ENCODE peak calls at places on chromosomes 7 and 10, in eight cellular contexts. One of them, this sample, is unnamed.

GRCh38 chr10:95655571-95656290 is 780 bp downstream of the ALDH18A1 start:
- ATAC-seq in upper lobe of left lung: peak
- ATAC-seq in GM12878: peak
- ATAC-seq in HepG2: peak
- ATAC-seq in K562: peak
- ATAC-seq in HCT116: peak
- ATAC-seq in Panc1: peak
- ATAC-seq in GM23338: peak
- ATAC-seq in this sample: no peak

GRCh38 chr10:94429049-94429707 is 26.8 kb downstream of the TBC1D12 start:
- ATAC-seq in upper lobe of left lung: peak
- ATAC-seq in GM12878: no peak
- ATAC-seq in HepG2: no peak
- ATAC-seq in K562: no peak
- ATAC-seq in HCT116: no peak
- ATAC-seq in Panc1: no peak
- ATAC-seq in GM23338: no peak
- ATAC-seq in this sample: peak

GRCh38 chr10:26528715-26529393 is 90.7 kb downstream of the APBB1IP start:
- ATAC-seq in upper lobe of left lung: peak
- ATAC-seq in GM12878: peak
- ATAC-seq in HepG2: no peak
- ATAC-seq in K562: no peak
- ATAC-seq in HCT116: no peak
- ATAC-seq in Panc1: no peak
- ATAC-seq in GM23338: no peak
- ATAC-seq in this sample: no peak

GRCh38 chr7:139180700-139181311 is 50.2 kb upstream of the UBN2 start:
- ATAC-seq in upper lobe of left lung: no peak
- ATAC-seq in GM12878: no peak
- ATAC-seq in HepG2: no peak
- ATAC-seq in K562: no peak
- ATAC-seq in HCT116: no peak
- ATAC-seq in Panc1: no peak
- ATAC-seq in GM23338: no peak
- ATAC-seq in this sample: no peak

GRCh38 chr7:95636140-95636539 is 39.8 kb upstream of the PDK4 start:
- ATAC-seq in upper lobe of left lung: no peak
- ATAC-seq in GM12878: peak
- ATAC-seq in HepG2: no peak
- ATAC-seq in K562: no peak
- ATAC-seq in HCT116: peak
- ATAC-seq in Panc1: no peak
- ATAC-seq in GM23338: no peak
- ATAC-seq in this sample: no peak

GRCh38 chr7:111690364-111691111 is 128.2 kb upstream of the IMMP2L start:
- ATAC-seq in upper lobe of left lung: no peak
- ATAC-seq in GM12878: no peak
- ATAC-seq in HepG2: no peak
- ATAC-seq in K562: no peak
- ATAC-seq in HCT116: no peak
- ATAC-seq in Panc1: no peak
- ATAC-seq in GM23338: no peak
- ATAC-seq in this sample: no peak

GRCh38 chr7:86926732-86927131 is 132.7 kb downstream of the ELAPOR2 start:
- ATAC-seq in upper lobe of left lung: peak
- ATAC-seq in GM12878: peak
- ATAC-seq in HepG2: peak
- ATAC-seq in K562: peak
- ATAC-seq in HCT116: peak
- ATAC-seq in Panc1: peak
- ATAC-seq in GM23338: peak
- ATAC-seq in this sample: peak

GRCh38 chr10:133544506-133544905 is 17.3 kb downstream of the CYP2E1 start:
- ATAC-seq in upper lobe of left lung: no peak
- ATAC-seq in GM12878: no peak
- ATAC-seq in HepG2: no peak
- ATAC-seq in K562: no peak
- ATAC-seq in HCT116: no peak
- ATAC-seq in Panc1: no peak
- ATAC-seq in GM23338: no peak
- ATAC-seq in this sample: no peak

GRCh38 chr10:73653701-73654100 is 2.1 kb downstream of the SYNPO2L start:
- ATAC-seq in upper lobe of left lung: no peak
- ATAC-seq in GM12878: peak
- ATAC-seq in HepG2: peak
- ATAC-seq in K562: peak
- ATAC-seq in HCT116: peak
- ATAC-seq in Panc1: peak
- ATAC-seq in GM23338: peak
- ATAC-seq in this sample: no peak

GRCh38 chr7:74482629-74483401 is 29.1 kb downstream of the GTF2IRD1 start:
- ATAC-seq in upper lobe of left lung: peak
- ATAC-seq in GM12878: no peak
- ATAC-seq in HepG2: no peak
- ATAC-seq in K562: no peak
- ATAC-seq in HCT116: peak
- ATAC-seq in Panc1: no peak
- ATAC-seq in GM23338: no peak
- ATAC-seq in this sample: peak
- TF ChIP-seq POLR2AphosphoS5 in upper lobe of left lung: peak
- TF ChIP-seq POLR2AphosphoS5 in GM12878: no peak
- TF ChIP-seq POLR2AphosphoS5 in HepG2: no peak
- TF ChIP-seq POLR2AphosphoS5 in K562: no peak
- TF ChIP-seq POLR2AphosphoS5 in HCT116: no peak
- TF ChIP-seq POLR2AphosphoS5 in Panc1: no peak
- TF ChIP-seq POLR2AphosphoS5 in GM23338: no peak
- TF ChIP-seq POLR2AphosphoS5 in this sample: peak

DNA sequence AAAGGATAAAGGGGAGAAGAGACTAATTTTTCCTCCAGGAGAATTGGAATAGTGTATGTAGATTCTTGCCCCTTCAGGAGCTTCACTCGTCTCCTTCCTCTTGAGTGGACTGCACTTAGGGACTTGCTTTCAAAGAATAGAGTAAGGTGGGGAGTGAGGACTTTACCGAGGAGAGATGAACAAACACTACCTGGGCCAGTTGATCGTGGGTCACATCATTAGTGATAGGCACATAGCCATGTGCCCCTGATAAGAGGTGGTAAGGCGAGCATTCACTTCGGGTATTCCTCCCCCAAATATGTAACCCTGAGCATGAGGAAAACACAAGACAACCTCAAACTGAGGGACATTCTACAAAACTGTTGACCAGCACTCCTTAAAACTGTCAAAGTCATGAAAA is 14.6 kb upstream of the KIFBP start:
- ATAC-seq in upper lobe of left lung: no peak
- ATAC-seq in GM12878: no peak
- ATAC-seq in HepG2: no peak
- ATAC-seq in K562: no peak
- ATAC-seq in HCT116: no peak
- ATAC-seq in Panc1: no peak
- ATAC-seq in GM23338: no peak
- ATAC-seq in this sample: no peak
- TF ChIP-seq POLR2AphosphoS5 in upper lobe of left lung: no peak
- TF ChIP-seq POLR2AphosphoS5 in GM12878: no peak
- TF ChIP-seq POLR2AphosphoS5 in HepG2: no peak
- TF ChIP-seq POLR2AphosphoS5 in K562: peak
- TF ChIP-seq POLR2AphosphoS5 in HCT116: no peak
- TF ChIP-seq POLR2AphosphoS5 in Panc1: no peak
- TF ChIP-seq POLR2AphosphoS5 in GM23338: no peak
- TF ChIP-seq POLR2AphosphoS5 in this sample: no peak

GRCh38 chr10:110632591-110633215 is 11.4 kb upstream of the RBM20 start:
- ATAC-seq in upper lobe of left lung: no peak
- ATAC-seq in GM12878: no peak
- ATAC-seq in HepG2: no peak
- ATAC-seq in K562: peak
- ATAC-seq in HCT116: peak
- ATAC-seq in Panc1: no peak
- ATAC-seq in GM23338: no peak
- ATAC-seq in this sample: no peak
- TF ChIP-seq POLR2AphosphoS5 in upper lobe of left lung: no peak
- TF ChIP-seq POLR2AphosphoS5 in GM12878: no peak
- TF ChIP-seq POLR2AphosphoS5 in HepG2: no peak
- TF ChIP-seq POLR2AphosphoS5 in K562: no peak
- TF ChIP-seq POLR2AphosphoS5 in HCT116: no peak
- TF ChIP-seq POLR2AphosphoS5 in Panc1: no peak
- TF ChIP-seq POLR2AphosphoS5 in GM23338: no peak
- TF ChIP-seq POLR2AphosphoS5 in this sample: no peak

GRCh38 chr10:129486805-129487204 is 19.8 kb downstream of the MGMT start:
- ATAC-seq in upper lobe of left lung: no peak
- ATAC-seq in GM12878: no peak
- ATAC-seq in HepG2: no peak
- ATAC-seq in K562: no peak
- ATAC-seq in HCT116: no peak
- ATAC-seq in Panc1: no peak
- ATAC-seq in GM23338: no peak
- ATAC-seq in this sample: no peak
- TF ChIP-seq POLR2AphosphoS5 in upper lobe of left lung: no peak
- TF ChIP-seq POLR2AphosphoS5 in GM12878: no peak
- TF ChIP-seq POLR2AphosphoS5 in HepG2: no peak
- TF ChIP-seq POLR2AphosphoS5 in K562: no peak
- TF ChIP-seq POLR2AphosphoS5 in HCT116: no peak
- TF ChIP-seq POLR2AphosphoS5 in Panc1: no peak
- TF ChIP-seq POLR2AphosphoS5 in GM23338: no peak
- TF ChIP-seq POLR2AphosphoS5 in this sample: no peak

DNA sequence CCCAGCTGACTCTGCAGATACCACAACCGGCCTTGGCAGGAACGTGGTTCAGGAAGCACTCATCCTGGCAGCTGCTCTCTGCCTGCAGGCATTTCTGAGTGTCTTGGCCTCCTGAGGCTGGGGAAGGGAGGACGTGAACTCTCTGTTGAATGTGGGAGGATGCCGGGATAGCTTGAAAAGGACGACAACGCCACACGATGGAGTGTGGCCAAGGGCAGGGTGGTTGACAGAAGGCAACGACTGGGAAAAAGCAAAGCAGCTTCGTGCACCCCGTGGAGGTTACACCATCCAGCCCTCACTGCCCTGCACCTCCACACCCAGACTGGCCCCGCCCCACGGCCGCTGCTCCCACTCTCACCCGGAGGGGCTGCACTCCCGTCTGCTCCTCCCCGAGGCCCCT is 466.1 kb upstream of the FOXK1 start:
- ATAC-seq in upper lobe of left lung: peak
- ATAC-seq in GM12878: no peak
- ATAC-seq in HepG2: no peak
- ATAC-seq in K562: no peak
- ATAC-seq in HCT116: no peak
- ATAC-seq in Panc1: peak
- ATAC-seq in GM23338: no peak
- ATAC-seq in this sample: no peak
- TF ChIP-seq POLR2AphosphoS5 in upper lobe of left lung: no peak
- TF ChIP-seq POLR2AphosphoS5 in GM12878: no peak
- TF ChIP-seq POLR2AphosphoS5 in HepG2: no peak
- TF ChIP-seq POLR2AphosphoS5 in K562: no peak
- TF ChIP-seq POLR2AphosphoS5 in HCT116: no peak
- TF ChIP-seq POLR2AphosphoS5 in Panc1: no peak
- TF ChIP-seq POLR2AphosphoS5 in GM23338: no peak
- TF ChIP-seq POLR2AphosphoS5 in this sample: no peak

DNA sequence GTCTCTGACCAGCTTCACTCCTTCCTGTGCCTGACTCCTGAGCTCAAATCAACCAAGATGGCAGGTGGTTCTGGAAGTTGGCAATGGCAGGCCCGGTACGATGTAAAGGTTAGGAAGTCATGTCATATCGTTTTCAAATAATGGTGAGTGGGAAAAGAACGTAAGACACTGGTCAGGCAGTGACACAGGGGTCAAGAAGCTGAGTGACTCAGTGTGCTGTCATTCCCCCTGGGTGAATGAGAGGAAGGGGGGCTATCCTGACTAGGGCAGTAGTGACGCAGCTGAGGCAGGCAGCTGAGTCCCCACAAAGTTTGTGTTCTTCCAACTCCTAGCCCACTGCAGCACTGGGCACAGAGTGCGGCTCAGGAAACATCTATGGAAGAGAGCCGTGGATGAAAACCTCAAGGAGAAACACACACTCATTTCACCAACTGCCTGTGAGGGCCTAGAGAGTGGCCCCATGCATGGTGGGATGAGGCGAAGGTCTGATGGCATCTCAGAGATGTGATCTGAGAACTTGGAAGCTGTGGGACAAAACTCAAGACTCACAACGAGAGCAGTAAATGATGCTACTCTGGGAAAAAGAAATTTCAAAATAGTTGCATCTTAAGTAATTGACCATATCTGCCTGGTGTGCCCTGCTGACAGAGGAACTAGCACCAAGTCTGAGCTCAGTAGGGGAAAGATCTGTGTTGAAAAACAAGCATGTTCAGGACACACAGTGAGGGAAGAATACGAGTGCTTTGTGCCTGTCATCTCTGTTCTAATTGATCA is 23.2 kb downstream of the CREB3L2 start:
- ATAC-seq in upper lobe of left lung: peak
- ATAC-seq in GM12878: no peak
- ATAC-seq in HepG2: no peak
- ATAC-seq in K562: peak
- ATAC-seq in HCT116: peak
- ATAC-seq in Panc1: peak
- ATAC-seq in GM23338: no peak
- ATAC-seq in this sample: peak
- TF ChIP-seq POLR2AphosphoS5 in upper lobe of left lung: peak
- TF ChIP-seq POLR2AphosphoS5 in GM12878: no peak
- TF ChIP-seq POLR2AphosphoS5 in HepG2: no peak
- TF ChIP-seq POLR2AphosphoS5 in K562: no peak
- TF ChIP-seq POLR2AphosphoS5 in HCT116: peak
- TF ChIP-seq POLR2AphosphoS5 in Panc1: no peak
- TF ChIP-seq POLR2AphosphoS5 in GM23338: no peak
- TF ChIP-seq POLR2AphosphoS5 in this sample: peak

This sample was measured in gastroesophageal sphincter.